ENCODE peak calls at places on chromosomes 6 and 20, in six cellular contexts. N is MM.1S; L is CD8-positive, alpha-beta memory T cell; D is heart right ventricle; J is heart left ventricle; W is caudate nucleus. Y is an unnamed sample.

GRCh38 chr6:105178110-105178509 is 1.7 kb downstream of the POPDC3 start:
- DNase-seq in N (no peak), L (no peak), D (no peak), J (no peak), W (no peak), Y (no peak)

GRCh38 chr6:11413728-11414127 is 123.8 kb upstream of the TMEM170B start:
- DNase-seq in N (no peak), L (no peak), D (no peak), J (no peak), W (no peak), Y (no peak)

GRCh38 chr6:135995160-135995898 is 143.8 kb downstream of the PDE7B start:
- DNase-seq in N (no peak), L (no peak), D (no peak), J (no peak), W (no peak), Y (no peak)

GRCh38 chr20:44187054-44187762 is at the start of gene JPH2:
- DNase-seq in N (no peak), L (no peak), D (peak), J (peak), W (no peak), Y (peak)

GRCh38 chr6:159934181-159934580 is 34.7 kb upstream of the IGF2R start:
- DNase-seq in N (no peak), L (no peak), D (no peak), J (no peak), W (no peak), Y (no peak)

GRCh38 chr6:31142356-31142755 is 3.5 kb upstream of the PSORS1C2 start:
- DNase-seq in N (no peak), L (no peak), D (peak), J (peak), W (no peak), Y (no peak)

GRCh38 chr6:140043762-140044378 is 669.4 kb upstream of the CITED2 start:
- DNase-seq in N (no peak), L (no peak), D (no peak), J (no peak), W (no peak), Y (no peak)

GRCh38 chr20:34516874-34517542 is 786 bp downstream of the DYNLRB1 start:
- DNase-seq in N (peak), L (peak), D (no peak), J (no peak), W (peak), Y (peak)

GRCh38 chr20:50188287-50188688 is 2.3 kb upstream of the CEBPB start:
- DNase-seq in N (no peak), L (no peak), D (no peak), J (no peak), W (no peak), Y (no peak)

DNA sequence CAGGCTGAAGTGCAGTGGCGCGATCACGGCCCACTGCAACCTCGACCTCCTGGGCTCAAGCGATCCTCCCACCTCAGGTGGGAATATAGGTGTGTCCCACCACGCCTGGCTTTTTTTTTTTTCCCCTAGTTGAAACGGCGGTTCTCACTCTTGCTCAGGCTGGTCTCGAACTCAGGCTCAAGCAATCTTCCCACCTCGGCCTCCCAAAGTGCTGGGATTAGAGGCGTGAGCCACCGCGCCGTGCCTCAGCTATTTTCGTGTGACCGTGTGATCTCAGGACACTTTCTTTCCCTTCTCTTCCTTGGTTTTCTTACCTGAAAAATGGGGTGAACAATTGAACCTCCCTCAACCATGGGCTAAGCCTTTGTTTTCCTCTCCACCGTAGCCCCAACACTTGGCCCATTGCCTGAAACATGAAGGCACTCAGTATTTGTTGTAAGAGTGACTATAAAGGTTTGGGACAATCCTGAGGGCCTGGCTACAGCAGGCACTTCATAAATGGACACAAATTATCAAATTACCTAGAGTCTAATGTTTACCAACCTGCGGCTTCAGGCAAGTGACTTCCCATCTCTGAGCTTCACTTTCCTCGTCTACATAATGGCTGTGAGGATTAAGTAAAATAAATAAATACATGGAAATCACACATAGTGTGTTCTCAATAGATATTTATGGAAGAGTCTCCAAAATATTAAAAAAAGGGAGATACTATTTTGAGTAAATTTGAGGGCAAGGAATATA is 31.4 kb upstream of the ID1 start:
- DNase-seq in N (no peak), L (no peak), D (no peak), J (no peak), W (no peak), Y (no peak)
- H3K27ac ChIP-seq in N (peak), L (peak), D (peak), J (peak), W (peak), Y (peak)

DNA sequence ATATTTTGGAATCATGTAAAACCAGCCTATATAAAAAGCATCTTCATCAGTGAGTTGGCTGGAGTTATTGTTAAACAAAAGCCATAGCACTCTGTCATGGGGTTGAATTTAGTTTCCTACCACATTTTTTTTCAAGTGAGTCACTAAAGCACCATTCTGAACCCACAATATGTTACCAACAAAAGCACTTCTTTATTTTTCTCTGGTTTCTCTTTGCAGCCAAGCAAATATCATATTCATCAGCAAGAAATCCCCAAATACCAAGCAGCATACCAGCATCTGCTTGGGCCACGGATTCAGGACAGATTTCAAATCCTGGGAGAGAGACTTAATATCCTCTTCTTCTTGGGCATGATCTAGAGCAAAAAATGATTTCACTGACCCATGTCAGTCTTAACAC is 441.4 kb downstream of the BCKDHB start:
- DNase-seq in N (no peak), L (no peak), D (no peak), J (no peak), W (no peak), Y (no peak)
- H3K27ac ChIP-seq in N (no peak), L (no peak), D (no peak), J (no peak), W (no peak), Y (no peak)

DNA sequence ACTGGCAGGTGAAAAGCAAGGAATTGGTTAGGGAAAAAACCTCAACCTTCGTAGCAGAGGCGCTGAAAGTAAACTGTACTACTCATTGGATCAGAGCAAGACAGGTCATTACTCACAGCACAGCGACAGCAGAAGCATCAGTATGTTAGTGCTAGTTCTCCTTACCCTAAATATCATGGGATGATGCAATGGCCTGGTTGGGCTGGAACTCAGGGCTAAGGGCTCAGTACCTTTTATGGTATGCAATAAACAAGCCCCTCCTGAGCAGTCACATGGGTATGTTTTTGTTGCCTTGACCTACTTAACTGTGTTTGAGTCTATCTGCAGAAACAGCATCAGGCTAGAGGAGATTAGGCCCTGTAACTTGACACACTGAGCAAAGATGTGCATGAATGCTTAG is 369.4 kb upstream of the IMPG1 start:
- DNase-seq in N (no peak), L (no peak), D (no peak), J (no peak), W (no peak), Y (peak)
- H3K27ac ChIP-seq in N (no peak), L (no peak), D (no peak), J (no peak), W (no peak), Y (no peak)

GRCh38 chr6:12546659-12546987 is 169.9 kb upstream of the PHACTR1 start:
- DNase-seq in N (no peak), L (no peak), D (no peak), J (no peak), W (no peak), Y (no peak)

GRCh38 chr6:12543953-12544352 is 172.6 kb upstream of the PHACTR1 start:
- DNase-seq in N (no peak), L (no peak), D (no peak), J (no peak), W (no peak), Y (no peak)

GRCh38 chr6:12545141-12545540 is 171.4 kb upstream of the PHACTR1 start:
- DNase-seq in N (no peak), L (no peak), D (no peak), J (no peak), W (no peak), Y (no peak)

GRCh38 chr6:12545837-12546658 is 170.5 kb upstream of the PHACTR1 start:
- DNase-seq in N (no peak), L (no peak), D (no peak), J (no peak), W (no peak), Y (no peak)

DNA sequence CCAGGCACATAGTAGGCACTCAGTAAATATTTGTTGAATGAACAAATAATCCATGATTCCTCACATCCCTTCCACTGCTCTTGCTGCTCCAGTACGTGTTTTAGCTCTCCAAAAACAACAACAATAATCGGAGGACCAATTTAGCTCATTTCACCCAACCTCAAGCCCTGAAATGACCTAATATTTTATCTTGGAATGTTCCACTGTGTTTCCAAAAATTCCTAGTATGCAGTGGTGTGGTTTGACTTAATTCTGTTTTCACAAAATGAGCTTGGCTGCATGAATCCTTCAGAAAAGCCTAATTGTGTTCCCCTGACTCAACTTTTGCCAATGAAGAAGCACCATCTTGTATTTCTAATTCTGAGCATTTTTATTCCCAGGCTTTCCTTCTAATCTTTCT is 168.0 kb upstream of the PHACTR1 start:
- DNase-seq in N (no peak), L (no peak), D (no peak), J (no peak), W (no peak), Y (no peak)
- H3K27ac ChIP-seq in N (no peak), L (no peak), D (no peak), J (peak), W (no peak), Y (no peak)

GRCh38 chr6:52304917-52305316 is 20.4 kb upstream of the MCM3 start:
- DNase-seq in N (peak), L (no peak), D (no peak), J (no peak), W (no peak), Y (no peak)
- H3K27ac ChIP-seq in N (peak), L (peak), D (peak), J (peak), W (peak), Y (no peak)

GRCh38 chr20:39309458-39309857 is 347.3 kb downstream of the DHX35 start:
- DNase-seq in N (peak), L (no peak), D (no peak), J (no peak), W (no peak), Y (no peak)

GRCh38 chr20:39312107-39312506 is 350.0 kb downstream of the DHX35 start:
- DNase-seq in N (no peak), L (no peak), D (no peak), J (no peak), W (no peak), Y (no peak)

GRCh38 chr20:39310363-39311037 is 348.4 kb downstream of the DHX35 start:
- DNase-seq in N (peak), L (no peak), D (no peak), J (no peak), W (no peak), Y (no peak)
- H3K27ac ChIP-seq in N (no peak), L (no peak), D (no peak), J (no peak), W (no peak), Y (no peak)

GRCh38 chr6:111450087-111450486 is 32.9 kb downstream of the REV3L start:
- DNase-seq in N (no peak), L (no peak), D (no peak), J (no peak), W (no peak), Y (no peak)
- H3K27ac ChIP-seq in N (no peak), L (no peak), D (no peak), J (no peak), W (no peak), Y (no peak)

DNA sequence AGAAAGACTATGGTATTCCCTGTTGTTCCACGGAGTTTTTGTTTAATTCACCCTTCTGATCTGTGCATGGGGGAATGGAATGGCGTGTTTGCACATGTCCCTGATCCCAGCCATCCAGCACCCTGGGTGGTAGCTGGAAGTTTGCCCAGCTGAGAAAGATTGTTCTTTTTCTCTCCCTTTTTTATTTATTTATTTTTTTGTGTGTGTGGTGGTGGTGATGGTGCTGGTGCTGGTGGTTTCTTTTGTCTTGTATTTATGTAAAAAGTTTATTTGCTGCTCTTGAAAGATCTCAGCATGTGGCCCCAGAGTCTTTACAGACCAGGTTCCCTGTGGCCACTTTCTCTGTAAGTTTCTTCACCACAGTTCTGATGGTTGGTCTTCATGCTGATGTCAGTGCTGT is 372.6 kb downstream of the UTRN start:
- DNase-seq in N (no peak), L (no peak), D (no peak), J (no peak), W (no peak), Y (peak)
- H3K27ac ChIP-seq in N (no peak), L (no peak), D (no peak), J (no peak), W (no peak), Y (peak)

Y was measured in GM23338.